ENCODE peak calls at places on chromosomes 11 and 22, in five cellular contexts. One of them, this sample, is unnamed.

GRCh38 chr11:60124802-60125432 is 36.5 kb downstream of the MS4A2 start:
- DNase-seq in fibroblast of mammary gland: no peak
- DNase-seq in lower lobe of right lung: no peak
- DNase-seq in body of pancreas: no peak
- DNase-seq in A549: no peak
- DNase-seq in this sample: no peak

GRCh38 chr11:73292481-73292880 is 15.6 kb upstream of the ARHGEF17 start:
- DNase-seq in fibroblast of mammary gland: peak
- DNase-seq in lower lobe of right lung: no peak
- DNase-seq in body of pancreas: no peak
- DNase-seq in A549: no peak
- DNase-seq in this sample: no peak

GRCh38 chr22:29037340-29037932 is 24.2 kb downstream of the C22orf31 start:
- DNase-seq in fibroblast of mammary gland: no peak
- DNase-seq in lower lobe of right lung: no peak
- DNase-seq in body of pancreas: no peak
- DNase-seq in A549: no peak
- DNase-seq in this sample: no peak

GRCh38 chr22:23200896-23201295 is 20.6 kb downstream of the BCR start:
- DNase-seq in A549: no peak
- DNase-seq in body of pancreas: peak
- DNase-seq in fibroblast of mammary gland: no peak
- DNase-seq in lower lobe of right lung: no peak
- DNase-seq in this sample: no peak

GRCh38 chr11:34707462-34707840 is 86.6 kb downstream of the EHF start:
- DNase-seq in body of pancreas: no peak
- DNase-seq in fibroblast of mammary gland: no peak
- DNase-seq in A549: no peak
- DNase-seq in lower lobe of right lung: peak
- DNase-seq in this sample: no peak

GRCh38 chr22:28246392-28246791 is 327.3 kb upstream of the PITPNB start:
- DNase-seq in fibroblast of mammary gland: peak
- DNase-seq in body of pancreas: no peak
- DNase-seq in lower lobe of right lung: no peak
- DNase-seq in A549: no peak
- DNase-seq in this sample: no peak

GRCh38 chr11:93444671-93445073 is 98.5 kb downstream of the SMCO4 start:
- DNase-seq in lower lobe of right lung: no peak
- DNase-seq in A549: no peak
- DNase-seq in body of pancreas: peak
- DNase-seq in fibroblast of mammary gland: peak
- DNase-seq in this sample: no peak

GRCh38 chr11:6618117-6619020 is 853 bp downstream of the TPP1 start:
- DNase-seq in lower lobe of right lung: peak
- DNase-seq in A549: no peak
- DNase-seq in body of pancreas: no peak
- DNase-seq in fibroblast of mammary gland: peak
- DNase-seq in this sample: peak

GRCh38 chr22:29154364-29155048 is 51.2 kb upstream of the EMID1 start:
- DNase-seq in body of pancreas: peak
- DNase-seq in lower lobe of right lung: peak
- DNase-seq in fibroblast of mammary gland: peak
- DNase-seq in A549: peak
- DNase-seq in this sample: peak

GRCh38 chr11:17634776-17635550 is 84.4 kb upstream of the MYOD1 start:
- DNase-seq in fibroblast of mammary gland: no peak
- DNase-seq in body of pancreas: no peak
- DNase-seq in lower lobe of right lung: no peak
- DNase-seq in A549: no peak
- DNase-seq in this sample: no peak

GRCh38 chr22:25709758-25710157 is 32.2 kb upstream of the MYO18B start:
- DNase-seq in body of pancreas: no peak
- DNase-seq in A549: no peak
- DNase-seq in fibroblast of mammary gland: no peak
- DNase-seq in lower lobe of right lung: no peak
- DNase-seq in this sample: no peak

GRCh38 chr11:106988151-106988806 is 30.0 kb downstream of the GUCY1A2 start:
- DNase-seq in A549: no peak
- DNase-seq in fibroblast of mammary gland: peak
- DNase-seq in lower lobe of right lung: no peak
- DNase-seq in body of pancreas: peak
- DNase-seq in this sample: no peak

GRCh38 chr11:35009191-35009940 is 92.9 kb downstream of the PDHX start:
- DNase-seq in body of pancreas: peak
- DNase-seq in lower lobe of right lung: no peak
- DNase-seq in A549: peak
- DNase-seq in fibroblast of mammary gland: peak
- DNase-seq in this sample: no peak

GRCh38 chr22:27480487-27480886 is 321.1 kb downstream of the MN1 start:
- DNase-seq in fibroblast of mammary gland: no peak
- DNase-seq in body of pancreas: no peak
- DNase-seq in A549: no peak
- DNase-seq in lower lobe of right lung: no peak
- DNase-seq in this sample: no peak

GRCh38 chr11:14148653-14149273 is 186.2 kb downstream of the SPON1 start:
- DNase-seq in A549: peak
- DNase-seq in body of pancreas: no peak
- DNase-seq in lower lobe of right lung: no peak
- DNase-seq in fibroblast of mammary gland: peak
- DNase-seq in this sample: no peak

GRCh38 chr11:29629281-29629680 is 387.5 kb downstream of the KCNA4 start:
- DNase-seq in body of pancreas: no peak
- DNase-seq in fibroblast of mammary gland: no peak
- DNase-seq in lower lobe of right lung: no peak
- DNase-seq in A549: no peak
- DNase-seq in this sample: no peak

GRCh38 chr11:35056391-35057093 is 82.4 kb upstream of the CD44 start:
- DNase-seq in body of pancreas: no peak
- DNase-seq in A549: no peak
- DNase-seq in fibroblast of mammary gland: peak
- DNase-seq in lower lobe of right lung: no peak
- DNase-seq in this sample: no peak

GRCh38 chr11:11618973-11619435 is 2.8 kb downstream of the GALNT18 start:
- DNase-seq in A549: peak
- DNase-seq in lower lobe of right lung: no peak
- DNase-seq in body of pancreas: no peak
- DNase-seq in fibroblast of mammary gland: no peak
- DNase-seq in this sample: no peak

GRCh38 chr11:112025682-112026081 is 474 bp downstream of the DLAT start:
- DNase-seq in lower lobe of right lung: no peak
- DNase-seq in fibroblast of mammary gland: peak
- DNase-seq in A549: peak
- DNase-seq in body of pancreas: no peak
- DNase-seq in this sample: no peak

GRCh38 chr11:27296406-27296994 is 66.5 kb downstream of the CCDC34 start:
- DNase-seq in A549: peak
- DNase-seq in fibroblast of mammary gland: peak
- DNase-seq in lower lobe of right lung: no peak
- DNase-seq in body of pancreas: no peak
- DNase-seq in this sample: no peak

GRCh38 chr11:23644443-23644842 is 784.2 kb upstream of the CCDC179 start:
- DNase-seq in body of pancreas: no peak
- DNase-seq in fibroblast of mammary gland: no peak
- DNase-seq in lower lobe of right lung: no peak
- DNase-seq in A549: no peak
- DNase-seq in this sample: no peak

GRCh38 chr11:83610996-83611395 is 324.8 kb upstream of the CCDC90B start:
- DNase-seq in fibroblast of mammary gland: peak
- DNase-seq in body of pancreas: no peak
- DNase-seq in lower lobe of right lung: no peak
- DNase-seq in A549: no peak
- DNase-seq in this sample: no peak

GRCh38 chr11:121426476-121427454 is 25.3 kb upstream of the SORL1 start:
- DNase-seq in body of pancreas: peak
- DNase-seq in A549: no peak
- DNase-seq in fibroblast of mammary gland: no peak
- DNase-seq in lower lobe of right lung: peak
- DNase-seq in this sample: peak

GRCh38 chr11:102317768-102318103 is 452 bp downstream of the BIRC3 start:
- DNase-seq in A549: no peak
- DNase-seq in lower lobe of right lung: no peak
- DNase-seq in body of pancreas: no peak
- DNase-seq in fibroblast of mammary gland: no peak
- DNase-seq in this sample: no peak

DNA sequence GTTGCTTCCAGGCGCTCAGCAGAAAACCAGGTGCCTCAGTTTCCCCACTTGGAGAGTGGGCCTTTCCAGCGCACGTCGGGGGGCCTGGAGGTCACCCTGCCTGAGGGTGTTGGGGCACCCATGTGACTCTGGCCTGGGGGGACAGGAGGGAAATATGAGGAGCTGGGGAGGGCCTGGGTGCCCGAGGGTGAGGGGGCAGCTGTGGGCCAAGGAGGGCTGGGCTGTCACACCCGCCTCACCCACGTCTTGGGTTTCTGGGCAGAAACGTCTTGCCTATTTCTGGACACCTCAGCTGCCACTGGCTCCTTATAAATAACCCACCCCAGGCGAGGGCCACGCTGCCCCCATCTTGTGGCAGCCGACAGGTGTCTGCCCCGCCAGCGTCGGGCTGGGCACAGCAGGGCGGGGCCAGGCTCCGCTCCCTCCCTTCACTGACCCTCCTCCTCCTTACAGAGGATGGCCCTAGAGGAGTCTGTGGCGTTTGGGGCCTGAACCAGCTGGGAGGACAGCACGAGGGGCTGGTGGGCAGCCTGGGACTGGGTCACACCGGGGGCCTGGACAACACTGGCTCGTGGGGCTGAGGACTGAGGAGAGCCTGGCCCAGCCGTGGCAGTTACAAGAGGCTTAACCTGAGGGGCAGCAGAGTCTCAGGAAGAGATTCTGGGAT is 1.5 kb downstream of the TNNT3 start:
- DNase-seq in body of pancreas: no peak
- DNase-seq in fibroblast of mammary gland: no peak
- DNase-seq in A549: no peak
- DNase-seq in lower lobe of right lung: no peak
- DNase-seq in this sample: no peak
- TF ChIP-seq CTCF in body of pancreas: no peak
- TF ChIP-seq CTCF in fibroblast of mammary gland: no peak
- TF ChIP-seq CTCF in A549: no peak
- TF ChIP-seq CTCF in lower lobe of right lung: no peak
- TF ChIP-seq CTCF in this sample: no peak

GRCh38 chr11:48109046-48109666 is 107.5 kb upstream of the OR4B1 start:
- DNase-seq in body of pancreas: no peak
- DNase-seq in A549: peak
- DNase-seq in fibroblast of mammary gland: peak
- DNase-seq in lower lobe of right lung: no peak
- DNase-seq in this sample: no peak
- TF ChIP-seq CTCF in body of pancreas: peak
- TF ChIP-seq CTCF in A549: peak
- TF ChIP-seq CTCF in fibroblast of mammary gland: peak
- TF ChIP-seq CTCF in lower lobe of right lung: peak
- TF ChIP-seq CTCF in this sample: no peak

GRCh38 chr22:38106814-38107578 is 3.5 kb downstream of the BAIAP2L2 start:
- DNase-seq in fibroblast of mammary gland: no peak
- DNase-seq in lower lobe of right lung: peak
- DNase-seq in A549: no peak
- DNase-seq in body of pancreas: no peak
- DNase-seq in this sample: no peak

GRCh38 chr22:38107692-38108515 is 2.6 kb downstream of the BAIAP2L2 start:
- DNase-seq in A549: peak
- DNase-seq in body of pancreas: peak
- DNase-seq in fibroblast of mammary gland: no peak
- DNase-seq in lower lobe of right lung: peak
- DNase-seq in this sample: no peak

GRCh38 chr22:38103641-38104040 is 6.8 kb downstream of the BAIAP2L2 start:
- DNase-seq in body of pancreas: no peak
- DNase-seq in lower lobe of right lung: peak
- DNase-seq in fibroblast of mammary gland: no peak
- DNase-seq in A549: no peak
- DNase-seq in this sample: no peak

GRCh38 chr22:38108561-38109319 is 1.7 kb downstream of the BAIAP2L2 start:
- DNase-seq in lower lobe of right lung: peak
- DNase-seq in body of pancreas: peak
- DNase-seq in fibroblast of mammary gland: no peak
- DNase-seq in A549: no peak
- DNase-seq in this sample: no peak

GRCh38 chr22:38104084-38104483 is 6.4 kb downstream of the BAIAP2L2 start:
- DNase-seq in A549: peak
- DNase-seq in lower lobe of right lung: peak
- DNase-seq in fibroblast of mammary gland: peak
- DNase-seq in body of pancreas: no peak
- DNase-seq in this sample: no peak
- TF ChIP-seq CTCF in A549: no peak
- TF ChIP-seq CTCF in lower lobe of right lung: no peak
- TF ChIP-seq CTCF in fibroblast of mammary gland: peak
- TF ChIP-seq CTCF in body of pancreas: peak
- TF ChIP-seq CTCF in this sample: no peak

DNA sequence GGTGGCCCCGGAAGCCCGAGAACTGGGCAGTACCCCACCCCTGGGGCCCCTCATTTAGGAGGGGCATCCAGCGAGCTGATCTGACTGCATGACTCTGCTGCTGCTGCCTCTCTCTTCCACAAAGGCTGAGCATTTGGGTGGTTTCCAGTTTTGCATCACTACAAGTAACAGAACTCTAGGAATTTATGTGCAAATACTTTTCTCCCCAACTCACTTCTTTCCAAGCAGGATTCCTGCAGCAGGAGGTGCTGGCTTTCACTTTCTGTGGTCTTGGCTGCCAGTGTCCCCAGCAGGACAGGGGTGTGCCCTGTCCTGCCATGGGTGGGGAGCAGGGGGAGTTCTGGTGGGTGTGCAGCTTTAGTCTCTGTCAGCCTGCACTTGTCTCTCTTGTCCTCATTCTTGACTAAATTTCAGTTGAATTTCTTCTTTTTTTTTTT is 21.2 kb downstream of the UPB1 start:
- DNase-seq in lower lobe of right lung: no peak
- DNase-seq in A549: peak
- DNase-seq in body of pancreas: no peak
- DNase-seq in fibroblast of mammary gland: peak
- DNase-seq in this sample: peak
- TF ChIP-seq CTCF in lower lobe of right lung: no peak
- TF ChIP-seq CTCF in A549: no peak
- TF ChIP-seq CTCF in body of pancreas: no peak
- TF ChIP-seq CTCF in fibroblast of mammary gland: no peak
- TF ChIP-seq CTCF in this sample: no peak

GRCh38 chr11:114776956-114777355 is 98.6 kb downstream of the NXPE2 start:
- DNase-seq in A549: no peak
- DNase-seq in fibroblast of mammary gland: no peak
- DNase-seq in body of pancreas: no peak
- DNase-seq in lower lobe of right lung: no peak
- DNase-seq in this sample: no peak

GRCh38 chr11:114775849-114776621 is 97.7 kb downstream of the NXPE2 start:
- DNase-seq in lower lobe of right lung: no peak
- DNase-seq in body of pancreas: no peak
- DNase-seq in fibroblast of mammary gland: no peak
- DNase-seq in A549: no peak
- DNase-seq in this sample: no peak

GRCh38 chr11:114771172-114771571 is 92.8 kb downstream of the NXPE2 start:
- DNase-seq in fibroblast of mammary gland: no peak
- DNase-seq in A549: no peak
- DNase-seq in lower lobe of right lung: no peak
- DNase-seq in body of pancreas: no peak
- DNase-seq in this sample: no peak

GRCh38 chr11:114773541-114774338 is 95.4 kb downstream of the NXPE2 start:
- DNase-seq in fibroblast of mammary gland: no peak
- DNase-seq in A549: no peak
- DNase-seq in body of pancreas: no peak
- DNase-seq in lower lobe of right lung: no peak
- DNase-seq in this sample: no peak

GRCh38 chr11:114774599-114775365 is 96.5 kb downstream of the NXPE2 start:
- DNase-seq in body of pancreas: no peak
- DNase-seq in lower lobe of right lung: no peak
- DNase-seq in fibroblast of mammary gland: no peak
- DNase-seq in A549: peak
- DNase-seq in this sample: no peak
- TF ChIP-seq CTCF in body of pancreas: peak
- TF ChIP-seq CTCF in lower lobe of right lung: peak
- TF ChIP-seq CTCF in fibroblast of mammary gland: peak
- TF ChIP-seq CTCF in A549: peak
- TF ChIP-seq CTCF in this sample: peak

GRCh38 chr11:2269601-2270321 is 627 bp downstream of the ASCL2 start:
- DNase-seq in A549: peak
- DNase-seq in body of pancreas: peak
- DNase-seq in lower lobe of right lung: peak
- DNase-seq in fibroblast of mammary gland: peak
- DNase-seq in this sample: no peak
- TF ChIP-seq CTCF in A549: peak
- TF ChIP-seq CTCF in body of pancreas: peak
- TF ChIP-seq CTCF in lower lobe of right lung: peak
- TF ChIP-seq CTCF in fibroblast of mammary gland: no peak
- TF ChIP-seq CTCF in this sample: peak

This sample was measured in CD14-positive monocyte.